ENCODE peak calls at places on chromosome 11, in ten cellular contexts. F, E, W, M, L, A, S, H, Z and T are unnamed samples.

GRCh38 chr11:69041516-69041915 is 7.2 kb upstream of the TPCN2 start:
- DNase-seq in E (no peak), L (no peak), S (no peak), W (no peak), H (no peak), F (no peak), A (no peak), M (no peak), Z (no peak), T (no peak)

GRCh38 chr11:12692238-12693074 is 18.2 kb downstream of the TEAD1 start:
- DNase-seq in F (peak; percentile 60), W (peak; percentile 75), H (no peak), E (no peak), Z (no peak), S (peak; percentile 91), L (peak; percentile 72), A (no peak), M (peak; percentile 81), T (peak; percentile 66)

GRCh38 chr11:122634507-122634906 is 21.0 kb upstream of the UBASH3B start:
- DNase-seq in L (no peak), H (peak; percentile 88), E (no peak), F (no peak), Z (no peak), S (peak; percentile 22), W (no peak), M (peak; percentile 85), A (peak; percentile 52), T (peak; percentile 11)

GRCh38 chr11:112364962-112365481 is 104.4 kb upstream of the PLET1 start:
- DNase-seq in A (no peak), E (no peak), M (peak; percentile 96), F (no peak), W (no peak), L (peak; percentile 23), H (no peak), Z (peak; percentile 4), S (peak; percentile 75), T (no peak)

GRCh38 chr11:62632492-62632891 is 10.7 kb upstream of the B3GAT3 start:
- DNase-seq in S (no peak), E (no peak), Z (no peak), A (no peak), W (no peak), F (no peak), M (no peak), H (no peak), L (no peak), T (no peak)

GRCh38 chr11:27295928-27296327 is 67.1 kb downstream of the CCDC34 start:
- DNase-seq in F (no peak), S (no peak), E (no peak), H (no peak), A (no peak), W (no peak), M (no peak), Z (no peak), L (no peak), T (no peak)

GRCh38 chr11:112025682-112026081 is 474 bp downstream of the DLAT start:
- DNase-seq in M (no peak), E (peak; percentile 13), L (peak; percentile 44), H (no peak), W (peak; percentile 10), S (no peak), A (no peak), Z (no peak), F (no peak), T (no peak)

GRCh38 chr11:15613231-15613630 is 498.5 kb downstream of the INSC start:
- DNase-seq in Z (no peak), S (no peak), W (no peak), L (no peak), M (no peak), F (no peak), A (no peak), H (no peak), E (no peak), T (no peak)

GRCh38 chr11:114053406-114053805 is 6.1 kb upstream of the ZBTB16 start:
- DNase-seq in W (no peak), M (no peak), F (no peak), A (no peak), E (no peak), Z (no peak), L (no peak), S (no peak), H (no peak), T (no peak)

GRCh38 chr11:134725939-134726639 is 314.0 kb upstream of the B3GAT1 start:
- DNase-seq in H (no peak), A (peak; percentile 77), Z (no peak), S (peak; percentile 48), F (peak; percentile 35), E (no peak), M (peak; percentile 33), L (peak; percentile 48), W (no peak), T (peak; percentile 40)

GRCh38 chr11:16776716-16777115 is 38.3 kb downstream of the C11orf58 start:
- DNase-seq in M (no peak), F (no peak), H (no peak), W (no peak), Z (no peak), S (no peak), L (no peak), A (no peak), E (no peak), T (no peak)

GRCh38 chr11:1674879-1675235 is 22.1 kb upstream of the KRTAP5-6 start:
- DNase-seq in L (no peak), E (no peak), Z (no peak), M (no peak), S (no peak), H (no peak), W (no peak), F (no peak), A (no peak), T (peak; percentile 60)

GRCh38 chr11:69215784-69216415 is 60.2 kb downstream of the SMIM38 start:
- DNase-seq in S (no peak), E (no peak), A (no peak), H (peak; percentile 64), W (peak; percentile 68), F (no peak), Z (no peak), L (no peak), M (peak; percentile 65), T (no peak)

GRCh38 chr11:119181677-119182412 is 3.4 kb upstream of the NHERF4 start:
- DNase-seq in F (no peak), L (peak; percentile 32), S (no peak), A (no peak), M (no peak), Z (no peak), H (no peak), E (no peak), W (no peak), T (no peak)

GRCh38 chr11:9527481-9528140 is 45.9 kb upstream of the WEE1 start:
- DNase-seq in L (no peak), A (no peak), E (no peak), H (peak; percentile 67), W (peak; percentile 27), S (no peak), F (peak; percentile 22), M (peak; percentile 74), Z (no peak), T (no peak)

GRCh38 chr11:65743928-65744698 is 23.5 kb upstream of the RNASEH2C start:
- DNase-seq in H (peak; percentile 72), M (peak; percentile 70), F (peak; percentile 62), W (no peak), Z (no peak), E (peak; percentile 62), A (peak; percentile 78), S (peak; percentile 46), L (peak; percentile 67), T (peak; percentile 45)
- TF ChIP-seq CTCF in H (peak; percentile 81), M (peak; percentile 66), F (peak; percentile 58), W (peak; percentile 33), Z (peak; percentile 23), E (peak; percentile 56), A (peak; percentile 71), S (peak; percentile 37), L (peak; percentile 78), T (peak; percentile 39)

DNA sequence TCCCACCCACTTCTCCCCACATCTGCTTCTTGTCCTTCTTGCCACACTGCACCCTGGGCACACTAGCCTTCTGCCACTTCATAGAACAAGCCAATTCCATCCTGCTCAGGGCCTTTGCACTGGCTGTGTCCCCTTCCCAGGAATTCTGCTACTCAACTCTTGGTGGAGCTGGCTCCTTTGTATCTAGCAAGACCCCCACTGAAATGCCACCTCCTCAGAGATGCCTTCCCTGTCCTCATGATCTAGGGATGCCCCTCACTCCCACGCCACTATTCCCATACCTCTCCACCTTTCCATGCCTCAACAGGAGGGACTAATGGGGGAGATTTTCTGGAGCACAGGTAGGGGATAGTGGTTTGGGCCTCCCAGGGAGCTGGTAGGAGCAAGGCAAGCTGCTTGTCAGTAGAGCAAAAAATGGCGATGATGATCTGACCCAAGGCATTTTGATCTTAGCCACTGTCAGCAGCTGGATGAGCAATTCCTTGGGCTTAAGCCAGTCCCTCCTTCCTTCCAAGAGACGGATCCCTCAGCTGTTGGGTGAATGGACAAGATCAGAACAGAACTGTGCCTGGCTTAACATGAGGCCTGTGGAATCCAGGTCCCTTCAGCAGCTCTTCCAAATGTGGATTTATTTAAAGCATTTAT is 4.1 kb upstream of the PRDM11 start:
- DNase-seq in L (no peak), W (no peak), F (no peak), E (no peak), H (no peak), A (no peak), S (no peak), M (no peak), Z (no peak), T (no peak)
- TF ChIP-seq EZH2 in L (no peak), W (no peak), F (no peak), E (no peak), H (no peak), A (no peak), S (no peak), M (no peak), Z (no peak), T (no peak)

GRCh38 chr11:64526795-64527194 is 64.2 kb upstream of the SLC22A12 start:
- DNase-seq in S (no peak), F (no peak), M (no peak), L (no peak), W (no peak), H (no peak), E (no peak), Z (no peak), A (no peak), T (no peak)
- H3K4me2 ChIP-seq in S (no peak overlapping the region), F (no peak overlapping the region), M (no peak overlapping the region), L (no peak overlapping the region), W (no peak overlapping the region), H (no peak overlapping the region), E (no peak overlapping the region), Z (no peak overlapping the region), A (no peak overlapping the region), T (no peak overlapping the region)

GRCh38 chr11:75245356-75246005 is 4.9 kb downstream of the TPBGL start:
- DNase-seq in F (no peak), W (no peak), S (no peak), L (peak; percentile 48), E (no peak), M (peak; percentile 24), A (peak; percentile 72), Z (no peak), H (no peak), T (peak; percentile 42)
- TF ChIP-seq CTCF in F (peak; percentile 30), W (no peak), S (no peak), L (peak; percentile 46), E (peak; percentile 12), M (peak; percentile 32), A (peak; percentile 67), Z (no peak), H (no peak), T (peak; percentile 26)